ENCODE peak calls at places on chromosome 6, in four cellular contexts. D is left ventricle myocardium inferior, Z is endothelial cell, X is progenitor cell of endocrine pancreas. R is an unnamed sample.

GRCh38 chr6:153129873-153130514 is 1.1 kb downstream of the RGS17 start:
- DNase-seq in Z (peak; percentile 28), D (no peak), X (no peak), R (no peak)

GRCh38 chr6:278494-278893 is 13.8 kb upstream of the DUSP22 start:
- DNase-seq in X (no peak), D (no peak), Z (no peak), R (no peak)

GRCh38 chr6:169884158-169884557 is 132.7 kb downstream of the ERMARD start:
- DNase-seq in D (no peak), X (no peak), Z (no peak), R (peak; percentile 16)

GRCh38 chr6:106546322-106547052 is 82.8 kb downstream of the RTN4IP1 start:
- DNase-seq in D (no peak), Z (no peak), X (no peak), R (no peak)

GRCh38 chr6:127857051-127857637 is 43.7 kb downstream of the THEMIS start:
- DNase-seq in X (no peak), Z (no peak), D (no peak), R (no peak)

GRCh38 chr6:108562503-108562993 is 1.8 kb downstream of the FOXO3 start:
- DNase-seq in Z (peak; percentile 63), D (peak; percentile 64), X (no peak), R (no peak)

GRCh38 chr6:135906542-135906941 is 55.0 kb downstream of the PDE7B start:
- DNase-seq in X (no peak), D (no peak), Z (no peak), R (no peak)

GRCh38 chr6:2503816-2504494 is 246.8 kb downstream of the MYLK4 start:
- DNase-seq in Z (no peak), X (no peak), D (no peak), R (no peak)

GRCh38 chr6:101257163-101257562 is 136.3 kb upstream of the GRIK2 start:
- DNase-seq in X (no peak), Z (no peak), D (no peak), R (no peak)

GRCh38 chr6:40933864-40934263 is 105.2 kb downstream of the UNC5CL start:
- DNase-seq in D (no peak), Z (no peak), X (no peak), R (no peak)
- TF ChIP-seq CTCF in D (no peak), Z (no peak), X (no peak), R (no peak)

DNA sequence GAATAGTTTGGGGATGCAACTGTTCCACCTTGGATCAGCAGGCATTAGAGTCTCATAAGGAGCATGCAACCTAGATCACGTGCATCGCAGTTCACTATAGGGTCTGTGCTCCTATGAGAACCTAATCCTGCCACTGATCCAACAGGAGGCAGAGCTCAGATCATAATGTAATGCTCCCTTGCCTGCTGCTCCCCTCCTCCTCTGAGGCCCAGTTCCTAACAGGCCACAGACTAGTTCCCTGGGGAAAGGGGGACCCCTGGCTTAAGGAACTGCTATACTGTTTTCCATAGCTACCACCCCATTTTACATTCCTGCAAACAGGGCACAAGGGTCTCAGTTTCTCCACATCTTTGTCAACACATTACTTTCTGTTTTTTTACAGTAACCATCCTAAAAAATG is 239.8 kb upstream of the RNF217 start:
- DNase-seq in X (no peak), D (no peak), Z (no peak), R (no peak)
- TF ChIP-seq CTCF in X (no peak), D (no peak), Z (no peak), R (no peak)

GRCh38 chr6:139230421-139230840 is 61.4 kb downstream of the TXLNB start:
- DNase-seq in X (no peak), D (no peak), Z (no peak), R (no peak)
- TF ChIP-seq CTCF in X (no peak), D (peak; percentile 17), Z (no peak), R (no peak)

GRCh38 chr6:112331306-112331705 is 15.8 kb upstream of the RFPL4B start:
- DNase-seq in Z (no peak), D (no peak), X (no peak), R (no peak)

GRCh38 chr6:112332274-112332673 is 14.9 kb upstream of the RFPL4B start:
- DNase-seq in Z (no peak), D (no peak), X (no peak), R (no peak)

GRCh38 chr6:112325449-112325848 is 21.7 kb upstream of the RFPL4B start:
- DNase-seq in D (no peak), Z (no peak), X (no peak), R (no peak)

GRCh38 chr6:112330877-112331260 is 16.3 kb upstream of the RFPL4B start:
- DNase-seq in D (no peak), Z (no peak), X (no peak), R (no peak)

GRCh38 chr6:112330071-112330876 is 16.9 kb upstream of the RFPL4B start:
- DNase-seq in D (no peak), X (no peak), Z (no peak), R (no peak)
- TF ChIP-seq CTCF in D (no peak), X (no peak), Z (no peak), R (no peak)

DNA sequence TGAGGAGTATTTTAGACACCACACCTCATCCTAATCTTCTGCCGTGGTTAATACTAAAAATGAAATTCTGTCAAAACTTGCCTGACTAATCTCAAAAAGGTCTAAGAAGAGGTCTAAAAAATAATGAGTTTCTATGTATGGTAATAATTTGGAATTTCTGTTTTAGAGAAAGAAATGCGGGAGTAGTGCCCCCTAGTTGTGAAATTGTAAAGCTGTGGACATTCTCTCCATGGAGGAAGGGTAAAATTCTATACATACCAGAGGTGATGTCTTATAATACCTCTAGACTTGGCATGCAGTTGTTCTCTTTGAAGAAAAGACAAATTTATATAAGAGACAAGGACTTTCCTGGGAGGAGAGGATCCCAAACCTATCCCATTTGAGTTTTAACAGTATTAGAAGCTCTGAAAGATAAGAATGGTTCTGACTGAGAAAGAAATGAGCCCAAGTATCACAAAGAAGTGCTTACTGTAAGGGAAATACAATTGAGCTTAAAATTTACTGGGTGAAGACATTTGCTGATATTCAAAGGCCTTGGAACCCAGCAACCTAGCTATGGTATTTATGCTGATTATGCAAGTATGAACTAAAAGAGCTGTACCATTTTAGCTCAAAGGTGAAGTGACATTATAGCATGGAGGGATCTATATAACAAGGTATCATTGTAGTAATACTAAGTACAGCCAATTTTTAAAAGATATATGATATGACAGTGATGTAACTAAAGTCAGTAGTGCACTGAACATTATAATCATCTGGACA is 5.1 kb upstream of the EPHA7 start:
- DNase-seq in X (no peak), Z (peak; percentile 6), D (no peak), R (no peak)
- TF ChIP-seq CTCF in X (peak; percentile 66), Z (no peak), D (peak; percentile 69), R (peak; percentile 68)

DNA sequence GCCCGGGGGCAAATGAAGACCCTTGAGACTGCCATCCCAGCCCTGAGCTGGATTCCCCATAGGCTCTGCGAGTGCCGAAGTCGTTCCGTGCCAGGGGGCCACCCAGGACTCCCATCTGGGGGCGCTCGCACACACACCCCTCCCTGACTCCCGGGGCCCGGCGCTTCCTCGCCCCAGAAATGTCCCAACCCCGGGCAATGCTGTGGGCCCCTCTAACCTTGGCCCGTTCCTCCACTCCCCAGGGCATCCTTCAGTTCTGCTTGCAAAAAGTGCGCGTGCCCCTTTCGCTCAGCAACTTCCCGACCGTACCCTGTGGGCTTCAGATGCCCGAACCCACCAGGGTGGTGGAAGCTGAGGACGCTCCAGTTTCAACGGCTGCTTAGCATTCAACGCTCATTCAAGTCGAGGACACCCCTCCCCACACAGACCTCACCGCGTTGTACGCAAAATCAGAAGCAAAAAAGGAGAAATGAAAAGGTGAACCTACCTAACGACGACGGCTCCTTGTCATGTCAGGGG is 25.4 kb downstream of the RIPOR2 start:
- DNase-seq in D (peak; percentile 22), X (no peak), Z (peak; percentile 10), R (no peak)
- TF ChIP-seq CTCF in D (no peak), X (peak; percentile 19), Z (no peak), R (no peak)

GRCh38 chr6:95248501-95248900 is 328.8 kb upstream of the MANEA start:
- DNase-seq in X (no peak), D (no peak), Z (no peak), R (no peak)
- TF ChIP-seq CTCF in X (no peak), D (no peak), Z (no peak), R (peak; percentile 28)

GRCh38 chr6:45297302-45297701 is 30.8 kb upstream of the RUNX2 start:
- DNase-seq in D (no peak), Z (no peak), X (no peak), R (no peak)

GRCh38 chr6:45302832-45303231 is 25.3 kb upstream of the RUNX2 start:
- DNase-seq in X (no peak), Z (no peak), D (no peak), R (no peak)

GRCh38 chr6:45301348-45302142 is 26.6 kb upstream of the RUNX2 start:
- DNase-seq in D (no peak), Z (no peak), X (no peak), R (no peak)

GRCh38 chr6:45299096-45299581 is 29.0 kb upstream of the RUNX2 start:
- DNase-seq in D (no peak), X (no peak), Z (no peak), R (no peak)

DNA sequence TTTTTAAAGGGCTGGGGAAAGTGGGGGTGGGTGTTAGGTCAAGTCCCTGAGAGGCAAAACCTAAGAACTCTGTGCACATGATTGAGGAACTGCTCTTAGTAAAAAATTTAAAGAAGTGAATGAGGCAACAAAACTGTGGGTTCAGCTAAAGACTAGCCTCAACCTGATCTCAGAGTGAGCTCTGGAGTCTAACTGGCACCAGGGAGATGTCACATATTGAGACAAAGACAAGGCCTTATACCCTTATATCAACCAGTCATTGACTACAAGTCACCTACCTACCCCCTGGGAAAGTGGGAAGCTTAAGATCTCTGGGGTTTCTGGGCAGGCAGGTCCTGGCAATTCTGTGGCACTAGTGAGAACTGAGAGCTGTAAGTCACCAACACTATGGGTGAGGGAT is 27.4 kb upstream of the RUNX2 start:
- DNase-seq in Z (no peak), D (no peak), X (no peak), R (no peak)
- TF ChIP-seq CTCF in Z (no peak), D (no peak), X (no peak), R (no peak)

R was measured in type B pancreatic cell.